ENCODE peak calls at places on chromosomes 11 and 22, in six cellular contexts. C, F, R, O, J and B are unnamed samples.
A peak's percentile ranks its signal among the peaks of the same experiment; 100 is the strongest.

GRCh38 chr11:35390737-35391682 is 28.3 kb downstream of the SLC1A2 start:
- DNase-seq in O (no peak), J (peak; percentile 87), F (peak; percentile 79), R (no peak), C (no peak), B (no peak)

GRCh38 chr11:26323837-26324236 is 8.1 kb upstream of the ANO3 start:
- DNase-seq in C (no peak), F (no peak), J (no peak), O (no peak), R (no peak), B (no peak)

GRCh38 chr22:41565403-41566054 is 4.7 kb downstream of the CSDC2 start:
- DNase-seq in O (no peak), J (peak; percentile 85), R (no peak), F (peak; percentile 82), C (no peak), B (peak; percentile 83)

GRCh38 chr11:48111941-48112340 is 104.7 kb upstream of the OR4B1 start:
- DNase-seq in C (no peak), O (no peak), J (no peak), F (no peak), R (no peak), B (no peak)

GRCh38 chr11:69000831-69001245 is 12.2 kb downstream of the MRGPRF start:
- DNase-seq in C (no peak), J (peak; percentile 82), F (peak; percentile 87), R (no peak), O (no peak), B (peak; percentile 76)

GRCh38 chr11:19433791-19434190 is 193.0 kb upstream of the E2F8 start:
- DNase-seq in F (no peak), C (no peak), O (no peak), R (no peak), J (no peak), B (no peak)

GRCh38 chr11:85843929-85844328 is 11.3 kb upstream of the CCDC83 start:
- DNase-seq in R (no peak), F (no peak), J (no peak), O (no peak), C (no peak), B (no peak)

GRCh38 chr22:17241571-17242310 is 22.5 kb upstream of the ADA2 start:
- DNase-seq in C (no peak), J (no peak), O (no peak), F (peak; percentile 11), R (no peak), B (no peak)

GRCh38 chr11:28757725-28758515 is 649.7 kb downstream of the METTL15 start:
- DNase-seq in R (no peak), O (no peak), C (no peak), J (no peak), F (peak; percentile 88), B (no peak)

GRCh38 chr22:29306175-29306829 is at the start of gene GAS2L1:
- DNase-seq in R (peak; percentile 91), J (peak; percentile 72), F (peak; percentile 88), O (no peak), C (peak; percentile 18), B (peak; percentile 88)

GRCh38 chr11:104325093-104325492 is 161.1 kb upstream of the PDGFD start:
- DNase-seq in O (no peak), C (no peak), J (no peak), R (no peak), F (no peak), B (no peak)

GRCh38 chr11:123020968-123021367 is 39.3 kb upstream of the BSX start:
- DNase-seq in F (peak; percentile 74), O (no peak), J (peak; percentile 59), C (no peak), R (no peak), B (peak; percentile 25)

GRCh38 chr11:121291896-121292502 is 572 bp upstream of the SC5D start:
- DNase-seq in J (no peak), O (no peak), R (peak; percentile 23), C (no peak), F (peak; percentile 7), B (no peak)

GRCh38 chr11:72741429-72741833 is 10.8 kb downstream of the ARAP1 start:
- DNase-seq in F (no peak), R (peak; percentile 45), C (no peak), O (no peak), J (no peak), B (peak; percentile 60)

GRCh38 chr11:59247535-59248227 is 35.0 kb upstream of the MPEG1 start:
- DNase-seq in C (no peak), R (peak; percentile 58), J (peak; percentile 67), F (peak; percentile 42), O (no peak), B (no peak)

GRCh38 chr11:117229411-117229810 is 2.5 kb downstream of the PCSK7 start:
- DNase-seq in O (no peak), F (no peak), R (no peak), J (no peak), C (no peak), B (no peak)

GRCh38 chr11:117861151-117862018 is 15.1 kb downstream of the FXYD6 start:
- DNase-seq in C (no peak), J (peak; percentile 6), R (peak; percentile 67), O (no peak), F (no peak), B (peak; percentile 87)

GRCh38 chr11:62505784-62506145 is 40.8 kb downstream of the AHNAK start:
- DNase-seq in O (no peak), R (no peak), F (peak; percentile 24), C (no peak), J (no peak), B (no peak)

GRCh38 chr11:68328374-68329091 is 16.1 kb downstream of the LRP5 start:
- DNase-seq in F (peak; percentile 77), O (peak; percentile 38), J (no peak), R (peak; percentile 62), C (no peak), B (peak; percentile 51)

GRCh38 chr11:11463397-11463796 is 110.3 kb upstream of the CSNK2A3 start:
- DNase-seq in R (no peak), F (no peak), O (no peak), J (no peak), C (no peak), B (no peak)

GRCh38 chr11:106553304-106553703 is 465.0 kb downstream of the GUCY1A2 start:
- DNase-seq in J (no peak), R (no peak), O (no peak), C (no peak), F (no peak), B (no peak)

GRCh38 chr11:6941970-6942369 is 15.7 kb downstream of the ZNF215 start:
- DNase-seq in F (no peak), J (no peak), R (no peak), O (no peak), C (no peak), B (no peak)

GRCh38 chr11:2884424-2884815 is 1.2 kb downstream of the CDKN1C start:
- DNase-seq in C (no peak), F (peak; percentile 65), J (no peak), O (no peak), R (peak; percentile 69), B (peak; percentile 57)